ENCODE peak calls at places on chromosome 6, in five cellular contexts. One of them, this sample, is unnamed.

GRCh38 chr6:122772724-122773123 is 6.8 kb upstream of the FABP7 start:
- DNase-seq in H1: no peak
- DNase-seq in trophoblast cell: peak; percentile 97
- DNase-seq in mesenchymal stem cell: no peak
- DNase-seq in H9: no peak
- DNase-seq in this sample: no peak

GRCh38 chr6:141874930-141875602 is 257.7 kb upstream of the GJE1 start:
- DNase-seq in H1: no peak
- DNase-seq in trophoblast cell: peak; percentile 3
- DNase-seq in mesenchymal stem cell: peak; percentile 51
- DNase-seq in H9: no peak
- DNase-seq in this sample: no peak

GRCh38 chr6:152086223-152086873 is 278.9 kb downstream of the ESR1 start:
- DNase-seq in H1: no peak
- DNase-seq in trophoblast cell: no peak
- DNase-seq in mesenchymal stem cell: no peak
- DNase-seq in H9: no peak
- DNase-seq in this sample: no peak

GRCh38 chr6:110180228-110181008 is at the start of gene CDC40:
- DNase-seq in H1: no peak
- DNase-seq in trophoblast cell: no peak
- DNase-seq in mesenchymal stem cell: no peak
- DNase-seq in H9: peak; percentile 61
- DNase-seq in this sample: no peak

GRCh38 chr6:129402244-129402643 is 307.7 kb downstream of the ARHGAP18 start:
- DNase-seq in H1: no peak
- DNase-seq in trophoblast cell: peak; percentile 20
- DNase-seq in mesenchymal stem cell: peak; percentile 1
- DNase-seq in H9: no peak
- DNase-seq in this sample: no peak

GRCh38 chr6:125421853-125422252 is 120.1 kb upstream of the HDDC2 start:
- DNase-seq in H1: peak; percentile 34
- DNase-seq in trophoblast cell: peak; percentile 7
- DNase-seq in mesenchymal stem cell: peak; percentile 54
- DNase-seq in H9: peak; percentile 87
- DNase-seq in this sample: peak; percentile 47

GRCh38 chr6:42140051-42140450 is 2.4 kb downstream of the C6orf132 start:
- DNase-seq in H1: no peak
- DNase-seq in trophoblast cell: no peak
- DNase-seq in mesenchymal stem cell: peak; percentile 36
- DNase-seq in H9: no peak
- DNase-seq in this sample: no peak

GRCh38 chr6:66340736-66341135 is 633.7 kb upstream of the EYS start:
- DNase-seq in H1: no peak
- DNase-seq in trophoblast cell: no peak
- DNase-seq in mesenchymal stem cell: no peak
- DNase-seq in H9: no peak
- DNase-seq in this sample: no peak

GRCh38 chr6:46734867-46735719 is at the start of gene PLA2G7:
- DNase-seq in H1: no peak
- DNase-seq in trophoblast cell: peak; percentile 73
- DNase-seq in mesenchymal stem cell: peak; percentile 14
- DNase-seq in H9: peak; percentile 63
- DNase-seq in this sample: peak; percentile 60

GRCh38 chr6:23086100-23086499 is 516.7 kb downstream of the HDGFL1 start:
- DNase-seq in H1: no peak
- DNase-seq in trophoblast cell: no peak
- DNase-seq in mesenchymal stem cell: no peak
- DNase-seq in H9: no peak
- DNase-seq in this sample: no peak

GRCh38 chr6:36196049-36196879 is at the start of gene BRPF3:
- DNase-seq in H1: no peak
- DNase-seq in trophoblast cell: peak; percentile 71
- DNase-seq in mesenchymal stem cell: peak; percentile 79
- DNase-seq in H9: peak; percentile 80
- DNase-seq in this sample: peak; percentile 74

GRCh38 chr6:47188588-47189021 is 121.1 kb downstream of the TNFRSF21 start:
- DNase-seq in H1: peak; percentile 17
- DNase-seq in trophoblast cell: peak; percentile 94
- DNase-seq in mesenchymal stem cell: peak; percentile 65
- DNase-seq in H9: no peak
- DNase-seq in this sample: no peak

GRCh38 chr6:97019315-97019714 is 94.8 kb downstream of the KLHL32 start:
- DNase-seq in H1: no peak
- DNase-seq in trophoblast cell: no peak
- DNase-seq in mesenchymal stem cell: no peak
- DNase-seq in H9: no peak
- DNase-seq in this sample: no peak

GRCh38 chr6:76683985-76684384 is 611.5 kb upstream of the IMPG1 start:
- DNase-seq in H1: no peak
- DNase-seq in trophoblast cell: peak; percentile 28
- DNase-seq in mesenchymal stem cell: no peak
- DNase-seq in H9: peak; percentile 55
- DNase-seq in this sample: no peak

GRCh38 chr6:43129434-43130194 is 41.5 kb upstream of the SRF start:
- DNase-seq in H1: no peak
- DNase-seq in trophoblast cell: no peak
- DNase-seq in mesenchymal stem cell: peak; percentile 42
- DNase-seq in H9: no peak
- DNase-seq in this sample: no peak

GRCh38 chr6:157535354-157536217 is 154.6 kb downstream of the ZDHHC14 start:
- DNase-seq in H1: no peak
- DNase-seq in trophoblast cell: peak; percentile 24
- DNase-seq in mesenchymal stem cell: peak; percentile 67
- DNase-seq in H9: no peak
- DNase-seq in this sample: no peak

GRCh38 chr6:116456927-116457326 is 4.2 kb upstream of the CALHM6 start:
- DNase-seq in H1: no peak
- DNase-seq in trophoblast cell: no peak
- DNase-seq in mesenchymal stem cell: no peak
- DNase-seq in H9: no peak
- DNase-seq in this sample: no peak

GRCh38 chr6:163419413-163420314 is 5.1 kb downstream of the QKI start:
- DNase-seq in H1: no peak
- DNase-seq in trophoblast cell: peak; percentile 21
- DNase-seq in mesenchymal stem cell: peak; percentile 41
- DNase-seq in H9: no peak
- DNase-seq in this sample: no peak

GRCh38 chr6:135496805-135497411 is 632 bp downstream of the AHI1 start:
- DNase-seq in H1: no peak
- DNase-seq in trophoblast cell: peak; percentile 82
- DNase-seq in mesenchymal stem cell: no peak
- DNase-seq in H9: no peak
- DNase-seq in this sample: no peak

GRCh38 chr6:157649311-157650260 is 173.5 kb upstream of the SNX9 start:
- DNase-seq in H1: no peak
- DNase-seq in trophoblast cell: no peak
- DNase-seq in mesenchymal stem cell: no peak
- DNase-seq in H9: no peak
- DNase-seq in this sample: no peak

GRCh38 chr6:16505711-16506362 is 255.4 kb downstream of the ATXN1 start:
- DNase-seq in H1: no peak
- DNase-seq in trophoblast cell: no peak
- DNase-seq in mesenchymal stem cell: peak; percentile 33
- DNase-seq in H9: no peak
- DNase-seq in this sample: no peak

GRCh38 chr6:113642714-113643442 is 214.3 kb upstream of the MARCKS start:
- DNase-seq in H1: no peak
- DNase-seq in trophoblast cell: peak; percentile 98
- DNase-seq in mesenchymal stem cell: no peak
- DNase-seq in H9: no peak
- DNase-seq in this sample: no peak

DNA sequence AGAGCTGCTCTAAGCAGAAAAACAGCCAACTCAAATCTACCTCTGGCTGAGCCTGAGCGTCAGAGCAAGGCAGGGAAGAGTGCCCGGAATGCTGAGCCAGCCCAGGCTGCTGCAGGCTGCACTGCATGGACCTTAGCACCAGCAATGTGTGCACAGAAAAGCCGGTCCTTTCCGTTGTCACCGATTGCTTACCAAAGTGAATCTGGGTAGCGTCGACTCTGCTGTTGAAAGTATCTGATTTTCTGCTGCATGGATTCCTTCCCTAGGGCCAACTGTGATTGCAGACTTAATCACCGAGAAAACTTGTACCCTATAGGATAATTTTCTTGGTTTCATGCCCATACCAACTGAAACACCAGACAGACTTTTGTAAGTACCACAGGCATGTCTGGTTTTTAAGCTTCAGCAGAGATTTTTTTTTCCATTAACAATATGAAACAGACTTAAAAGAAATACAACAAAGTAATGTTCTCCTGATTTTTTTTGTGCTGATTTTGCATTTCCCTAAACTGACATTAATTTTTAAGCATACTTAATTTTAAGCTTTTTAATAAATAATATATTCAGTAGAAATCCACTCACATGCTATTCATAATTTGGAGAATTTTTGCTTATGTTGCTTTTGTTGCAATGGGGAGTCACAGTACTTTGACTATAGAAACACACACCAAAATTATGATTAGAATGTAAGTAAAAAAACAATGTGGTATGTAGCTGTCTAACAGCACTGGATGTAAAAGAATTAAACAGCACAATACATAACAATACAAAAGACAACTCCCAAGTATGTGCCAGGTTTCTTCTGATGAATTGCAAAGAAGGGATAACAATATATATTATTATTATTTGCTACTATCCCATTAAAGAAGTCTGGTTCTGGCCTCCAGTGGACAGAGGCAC is 218.0 kb downstream of the THBS2 start:
- DNase-seq in H1: no peak
- DNase-seq in trophoblast cell: peak; percentile 27
- DNase-seq in mesenchymal stem cell: no peak
- DNase-seq in H9: no peak
- DNase-seq in this sample: no peak
- H2BK12ac ChIP-seq in H1: no peak overlapping the region
- H2BK12ac ChIP-seq in trophoblast cell: no peak overlapping the region
- H2BK12ac ChIP-seq in mesenchymal stem cell: no peak overlapping the region
- H2BK12ac ChIP-seq in H9: no peak overlapping the region
- H2BK12ac ChIP-seq in this sample: no peak overlapping the region

DNA sequence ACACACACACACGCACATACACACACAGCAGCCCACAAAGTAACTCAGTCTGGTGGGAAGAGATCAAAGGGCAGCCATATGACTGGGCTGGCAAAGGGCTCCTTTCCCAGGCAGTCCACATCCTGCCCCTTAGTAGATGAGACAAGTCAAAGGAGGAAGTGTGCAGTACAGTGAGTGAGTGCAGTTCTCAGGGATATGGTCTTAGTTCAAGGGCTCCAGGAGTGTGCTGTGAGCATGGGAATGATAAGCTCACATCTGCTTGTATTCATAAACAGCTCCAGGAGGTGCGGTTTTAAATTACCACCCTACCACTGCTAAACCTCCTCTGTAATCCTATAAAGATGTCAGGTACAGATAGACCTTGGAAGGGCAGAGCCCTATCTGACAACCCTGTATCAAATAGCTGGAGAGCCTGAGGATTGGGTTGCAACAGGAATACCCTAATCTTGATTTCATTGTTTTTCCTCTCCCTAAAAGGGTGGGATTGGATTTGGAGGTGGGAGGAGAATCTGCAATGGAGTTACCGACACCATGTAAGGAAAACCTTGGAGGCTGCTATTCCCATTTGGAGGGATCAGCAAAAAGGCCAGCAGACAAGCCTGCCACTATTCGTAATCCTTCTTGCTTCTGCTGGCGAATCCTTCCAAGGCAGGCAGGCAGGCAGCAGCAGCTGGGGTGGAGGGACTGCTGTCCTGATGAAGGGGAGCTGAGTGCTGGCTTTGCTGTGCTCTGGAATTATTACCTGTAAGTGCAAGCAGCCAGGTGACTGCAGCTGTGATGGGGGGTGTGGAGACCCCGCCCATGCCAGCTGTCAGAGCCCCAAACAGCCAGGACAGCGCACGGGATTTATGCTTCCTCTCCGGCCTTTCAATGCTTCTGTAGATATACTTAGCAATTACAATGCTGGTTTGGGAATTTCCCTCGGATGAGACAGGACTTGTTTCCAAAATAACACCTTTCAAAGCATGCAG is 342.7 kb downstream of the PRL start:
- DNase-seq in H1: no peak
- DNase-seq in trophoblast cell: no peak
- DNase-seq in mesenchymal stem cell: peak; percentile 77
- DNase-seq in H9: no peak
- DNase-seq in this sample: no peak
- H3K23ac ChIP-seq in H1: no peak overlapping the region
- H3K23ac ChIP-seq in trophoblast cell: no peak overlapping the region
- H3K23ac ChIP-seq in mesenchymal stem cell: no peak overlapping the region
- H3K23ac ChIP-seq in H9: no peak overlapping the region
- H3K23ac ChIP-seq in this sample: no peak overlapping the region

GRCh38 chr6:168034537-168034936 is 37.1 kb downstream of the KIF25 start:
- DNase-seq in H1: no peak
- DNase-seq in trophoblast cell: no peak
- DNase-seq in mesenchymal stem cell: no peak
- DNase-seq in H9: no peak
- DNase-seq in this sample: no peak
- H2AK5ac ChIP-seq in H1: no peak overlapping the region
- H2AK5ac ChIP-seq in trophoblast cell: no peak overlapping the region
- H2AK5ac ChIP-seq in mesenchymal stem cell: no peak overlapping the region
- H2AK5ac ChIP-seq in H9: no peak overlapping the region
- H2AK5ac ChIP-seq in this sample: no peak overlapping the region

GRCh38 chr6:168363302-168363701 is 43.7 kb upstream of the DACT2 start:
- DNase-seq in H1: no peak
- DNase-seq in trophoblast cell: no peak
- DNase-seq in mesenchymal stem cell: no peak
- DNase-seq in H9: no peak
- DNase-seq in this sample: no peak

GRCh38 chr6:168363811-168364792 is 44.5 kb upstream of the DACT2 start:
- DNase-seq in H1: no peak
- DNase-seq in trophoblast cell: no peak
- DNase-seq in mesenchymal stem cell: no peak
- DNase-seq in H9: no peak
- DNase-seq in this sample: no peak

GRCh38 chr6:168364793-168365421 is 45.3 kb upstream of the DACT2 start:
- DNase-seq in H1: no peak
- DNase-seq in trophoblast cell: no peak
- DNase-seq in mesenchymal stem cell: no peak
- DNase-seq in H9: no peak
- DNase-seq in this sample: no peak

GRCh38 chr6:168361766-168362165 is 42.2 kb upstream of the DACT2 start:
- DNase-seq in H1: no peak
- DNase-seq in trophoblast cell: no peak
- DNase-seq in mesenchymal stem cell: no peak
- DNase-seq in H9: no peak
- DNase-seq in this sample: no peak

DNA sequence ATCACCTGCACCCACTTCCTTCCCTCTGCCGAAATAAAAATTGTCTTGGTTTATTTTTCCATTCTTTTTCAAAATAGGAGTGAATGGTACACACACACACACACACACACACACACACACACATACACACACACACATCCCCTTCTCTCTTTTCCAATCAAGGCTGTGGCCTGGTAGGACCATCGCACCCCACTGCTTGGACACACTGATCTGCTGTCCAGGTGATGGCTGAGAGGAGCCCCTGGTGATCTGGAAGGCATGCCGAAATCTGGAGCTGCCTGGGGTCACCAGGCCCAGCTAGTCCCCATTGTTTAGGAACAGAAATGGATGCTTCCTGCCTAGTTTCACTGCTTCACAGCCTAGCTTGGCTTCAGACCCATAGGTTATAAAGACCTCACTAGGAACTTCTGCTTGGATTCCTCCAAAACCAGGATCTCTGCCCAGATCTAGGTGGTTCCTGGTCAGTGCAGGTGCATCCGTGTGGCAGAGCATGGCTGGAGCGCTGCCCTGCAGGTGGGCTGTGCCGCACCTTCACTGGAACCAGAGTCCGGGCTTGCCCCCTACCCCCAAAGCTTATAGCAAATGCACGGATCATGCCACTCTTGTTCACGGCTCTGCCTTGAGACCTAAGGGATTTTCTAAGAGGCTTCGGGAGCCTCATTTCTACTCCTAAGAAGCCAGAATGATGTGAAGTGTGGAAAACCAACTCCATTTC is 42.9 kb upstream of the DACT2 start:
- DNase-seq in H1: no peak
- DNase-seq in trophoblast cell: no peak
- DNase-seq in mesenchymal stem cell: no peak
- DNase-seq in H9: no peak
- DNase-seq in this sample: no peak
- H2BK12ac ChIP-seq in H1: no peak overlapping the region
- H2BK12ac ChIP-seq in trophoblast cell: no peak overlapping the region
- H2BK12ac ChIP-seq in mesenchymal stem cell: no peak overlapping the region
- H2BK12ac ChIP-seq in H9: no peak overlapping the region
- H2BK12ac ChIP-seq in this sample: no peak overlapping the region